ENCODE peak calls at places on chromosomes 3 and 15, in four cellular contexts. G, A, B and Q are unnamed samples.

GRCh38 chr3:152269423-152270144 is 855 bp downstream of the MBNL1 start:
- DNase-seq in B (no peak), A (peak), G (no peak), Q (peak)

GRCh38 chr3:133527306-133527705 is 46.2 kb upstream of the CDV3 start:
- DNase-seq in G (no peak), A (no peak), B (no peak), Q (no peak)

GRCh38 chr15:34055868-34056595 is 17.0 kb upstream of the AVEN start:
- DNase-seq in A (no peak), B (no peak), G (no peak), Q (no peak)

GRCh38 chr3:138921316-138922292 is 25.3 kb downstream of the FOXL2 start:
- DNase-seq in B (no peak), A (peak), G (no peak), Q (no peak)

GRCh38 chr3:127732303-127732702 is 59.6 kb downstream of the ABTB1 start:
- DNase-seq in G (peak), A (no peak), B (no peak), Q (no peak)

GRCh38 chr3:196531418-196531817 is 16.3 kb upstream of the SMCO1 start:
- DNase-seq in A (no peak), B (no peak), G (no peak), Q (no peak)

GRCh38 chr15:55513125-55513524 is 5.1 kb upstream of the DNAAF4 start:
- DNase-seq in B (no peak), A (no peak), G (no peak), Q (no peak)

GRCh38 chr3:195891431-195892104 is 16.8 kb downstream of the TNK2 start:
- DNase-seq in A (no peak), B (no peak), G (no peak), Q (no peak)

GRCh38 chr15:51398676-51399075 is 57.2 kb downstream of the GLDN start:
- DNase-seq in G (no peak), B (no peak), A (no peak), Q (no peak)

GRCh38 chr3:170081079-170081741 is 43.4 kb downstream of the GPR160 start:
- DNase-seq in G (no peak), B (no peak), A (no peak), Q (no peak)

GRCh38 chr3:195806211-195806915 is 5.4 kb downstream of the MUC4 start:
- DNase-seq in G (peak), B (no peak), A (no peak), Q (no peak)

GRCh38 chr3:17740703-17741102 is 1.7 kb downstream of the TBC1D5 start:
- DNase-seq in G (no peak), B (no peak), A (peak), Q (no peak)

GRCh38 chr3:58150800-58151199 is 60.0 kb downstream of the DNASE1L3 start:
- DNase-seq in B (no peak), G (no peak), A (no peak), Q (no peak)

GRCh38 chr3:27360113-27361078 is 8.8 kb downstream of the NEK10 start:
- DNase-seq in A (peak), B (no peak), G (no peak), Q (peak)

GRCh38 chr15:75791337-75791713 is 51.9 kb upstream of the UBE2Q2 start:
- DNase-seq in B (no peak), A (no peak), G (no peak), Q (no peak)

DNA sequence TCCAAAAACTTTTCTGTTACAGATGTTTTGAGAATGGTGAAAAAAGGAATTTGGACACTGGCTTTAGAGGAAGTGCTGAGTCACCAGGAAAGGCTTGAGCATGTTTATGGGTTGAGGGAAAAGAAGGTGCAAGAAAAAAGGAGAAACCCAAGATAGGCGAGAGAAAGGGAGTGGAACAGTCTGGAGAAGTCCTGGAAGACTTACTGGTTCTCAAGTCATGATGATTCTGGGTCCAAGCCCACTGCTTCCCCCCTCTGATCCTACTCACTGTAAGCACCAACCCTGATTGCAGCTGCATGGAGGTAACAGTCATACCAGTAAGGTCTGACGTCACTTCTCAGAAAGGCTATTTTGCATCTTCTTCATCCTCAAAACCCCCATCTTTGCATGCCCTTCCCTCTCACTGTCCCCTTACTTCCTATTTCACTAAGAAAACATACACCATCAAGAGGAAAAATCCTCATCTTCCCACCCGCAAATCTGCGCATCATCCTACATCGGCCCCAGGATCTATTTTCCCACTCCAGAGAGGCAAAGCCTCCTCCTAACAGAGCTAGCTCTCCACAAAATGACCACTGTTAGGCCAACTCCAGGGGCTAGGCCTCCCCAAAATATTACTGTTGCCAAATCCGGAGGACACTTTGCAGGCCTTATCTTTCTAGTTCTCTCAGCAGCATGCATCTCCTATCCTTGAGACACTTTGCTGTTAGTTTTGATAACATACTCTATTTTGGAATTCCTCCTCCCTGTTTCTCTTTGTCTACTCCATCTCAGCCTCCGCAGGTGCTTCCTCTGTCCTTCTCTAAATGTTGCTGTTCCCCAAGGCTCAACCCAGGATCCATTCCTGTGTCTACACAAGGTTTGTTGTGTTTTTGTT is 3.2 kb upstream of the ATP13A3 start:
- DNase-seq in B (no peak), A (no peak), G (no peak), Q (no peak)
- TF ChIP-seq SUZ12 in B (no peak), A (no peak), G (no peak), Q (no peak)

GRCh38 chr15:69782809-69783208 is 314.9 kb downstream of the TLE3 start:
- DNase-seq in A (peak), B (no peak), G (no peak), Q (no peak)
- TF ChIP-seq SUZ12 in A (no peak), B (no peak), G (no peak), Q (no peak)

DNA sequence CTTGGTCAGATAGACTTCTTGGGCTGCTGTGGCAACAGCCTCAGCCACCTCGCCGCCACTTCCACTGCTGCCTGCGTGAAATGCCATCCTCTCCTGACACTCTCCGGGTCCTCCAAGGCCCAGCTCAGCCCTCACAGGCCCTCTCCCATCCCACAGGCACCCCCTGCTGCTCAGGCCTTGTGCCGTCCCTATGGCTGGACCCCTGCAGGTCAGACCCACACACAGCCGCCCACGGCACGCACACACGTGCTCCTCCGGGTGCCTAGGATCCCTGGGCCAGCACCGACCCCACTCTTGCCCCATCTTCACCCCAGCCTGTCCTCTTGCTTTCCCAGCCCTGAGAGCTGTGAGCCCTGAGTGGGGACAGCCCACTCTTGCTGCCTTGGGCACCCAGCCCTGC is 19.7 kb downstream of the CFAP100 start:
- DNase-seq in G (no peak), A (no peak), B (no peak), Q (no peak)
- TF ChIP-seq SUZ12 in G (no peak), A (no peak), B (no peak), Q (no peak)

GRCh38 chr15:40322531-40323238 is 807 bp upstream of the INAFM2 start:
- DNase-seq in A (peak), B (no peak), G (no peak), Q (no peak)

GRCh38 chr15:40325700-40326099 is 2.2 kb downstream of the INAFM2 start:
- DNase-seq in A (no peak), G (no peak), B (no peak), Q (no peak)

GRCh38 chr15:40325188-40325587 is 1.7 kb downstream of the INAFM2 start:
- DNase-seq in B (no peak), A (no peak), G (no peak), Q (no peak)

GRCh38 chr15:40323239-40323952 is at the start of gene INAFM2:
- DNase-seq in G (peak), A (peak), B (peak), Q (peak)

DNA sequence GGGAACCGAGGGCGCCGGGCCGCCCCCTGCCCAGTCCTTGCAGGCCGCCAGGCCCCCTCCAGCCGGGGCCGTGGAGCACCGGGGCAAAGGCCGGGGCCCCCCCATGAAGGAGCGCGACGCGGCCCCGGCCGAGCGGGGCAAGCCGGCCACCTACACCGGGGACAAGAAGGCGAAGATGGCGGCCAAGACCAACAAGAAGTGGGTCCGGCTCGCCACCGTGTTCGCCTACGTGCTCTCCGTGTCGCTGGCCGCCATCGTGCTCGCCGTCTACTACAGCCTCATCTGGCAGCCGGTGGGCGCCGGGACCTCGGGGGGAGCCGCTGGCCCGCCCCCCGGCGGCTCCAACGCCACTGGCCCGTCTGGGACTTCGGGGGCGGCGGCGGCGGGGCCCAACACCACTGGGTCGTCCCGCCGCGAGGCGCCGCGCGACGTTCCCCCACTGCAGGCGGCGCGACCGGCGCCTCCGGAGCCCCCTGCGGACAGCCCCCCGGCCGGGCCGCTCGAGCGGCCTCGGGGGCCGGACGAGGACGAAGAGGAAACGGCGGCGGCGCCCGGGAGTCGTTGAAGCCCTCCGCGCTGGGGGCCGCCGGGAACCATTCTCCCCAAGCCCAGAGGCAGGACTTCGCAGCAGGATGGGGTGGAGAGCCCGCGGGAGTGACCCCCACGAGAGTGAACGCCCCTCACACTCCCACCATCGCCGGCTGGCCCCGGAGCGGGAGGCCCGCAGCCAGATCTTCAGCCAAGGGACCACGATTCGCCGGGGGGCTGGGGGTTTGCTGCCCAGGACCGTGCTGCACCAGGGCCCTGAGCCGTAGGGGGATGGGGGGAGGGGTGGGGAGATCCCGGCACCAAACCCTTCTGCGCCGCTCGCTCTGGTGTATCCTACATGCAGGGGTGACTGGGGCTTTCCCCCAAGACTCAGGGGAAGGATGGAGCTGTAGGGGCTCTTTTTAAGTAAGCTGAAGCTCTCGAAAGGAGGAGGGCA is 753 bp downstream of the INAFM2 start:
- DNase-seq in G (no peak), B (no peak), A (no peak), Q (no peak)
- TF ChIP-seq SUZ12 in G (no peak), B (no peak), A (no peak), Q (no peak)

DNA sequence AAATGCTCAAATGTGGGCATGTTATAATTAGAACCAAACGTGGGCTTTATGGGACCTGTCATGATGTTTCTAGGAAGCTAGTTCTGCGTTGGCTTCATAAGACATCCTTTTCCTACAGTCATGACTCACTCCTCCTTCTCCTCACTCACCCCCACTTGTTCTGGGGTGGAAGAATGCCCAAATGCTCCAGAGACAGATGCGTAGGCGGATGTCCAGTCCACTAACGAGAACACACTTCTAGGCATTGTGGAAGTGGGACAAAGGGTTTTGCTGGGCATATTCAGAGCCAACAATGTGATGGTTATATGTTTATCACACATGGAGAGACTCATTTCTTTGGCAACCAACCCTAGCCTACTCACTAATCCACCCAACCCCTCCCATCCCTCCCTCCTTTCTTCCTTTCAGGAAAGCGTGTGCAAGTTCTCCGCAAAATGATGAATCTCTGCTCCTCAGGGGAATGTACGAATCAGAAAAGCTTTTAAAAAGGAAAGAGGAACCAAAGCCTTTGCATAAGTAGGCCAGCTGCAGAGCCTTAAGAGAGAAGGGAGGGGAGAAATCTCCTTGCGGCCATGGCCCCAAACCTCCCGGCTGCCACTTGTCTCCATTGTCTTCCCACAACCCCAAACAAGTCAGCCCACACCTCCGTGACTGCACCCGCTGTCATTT is 123.0 kb upstream of the SPRED1 start:
- DNase-seq in B (peak), G (no peak), A (no peak), Q (no peak)
- TF ChIP-seq SUZ12 in B (no peak), G (no peak), A (no peak), Q (no peak)

DNA sequence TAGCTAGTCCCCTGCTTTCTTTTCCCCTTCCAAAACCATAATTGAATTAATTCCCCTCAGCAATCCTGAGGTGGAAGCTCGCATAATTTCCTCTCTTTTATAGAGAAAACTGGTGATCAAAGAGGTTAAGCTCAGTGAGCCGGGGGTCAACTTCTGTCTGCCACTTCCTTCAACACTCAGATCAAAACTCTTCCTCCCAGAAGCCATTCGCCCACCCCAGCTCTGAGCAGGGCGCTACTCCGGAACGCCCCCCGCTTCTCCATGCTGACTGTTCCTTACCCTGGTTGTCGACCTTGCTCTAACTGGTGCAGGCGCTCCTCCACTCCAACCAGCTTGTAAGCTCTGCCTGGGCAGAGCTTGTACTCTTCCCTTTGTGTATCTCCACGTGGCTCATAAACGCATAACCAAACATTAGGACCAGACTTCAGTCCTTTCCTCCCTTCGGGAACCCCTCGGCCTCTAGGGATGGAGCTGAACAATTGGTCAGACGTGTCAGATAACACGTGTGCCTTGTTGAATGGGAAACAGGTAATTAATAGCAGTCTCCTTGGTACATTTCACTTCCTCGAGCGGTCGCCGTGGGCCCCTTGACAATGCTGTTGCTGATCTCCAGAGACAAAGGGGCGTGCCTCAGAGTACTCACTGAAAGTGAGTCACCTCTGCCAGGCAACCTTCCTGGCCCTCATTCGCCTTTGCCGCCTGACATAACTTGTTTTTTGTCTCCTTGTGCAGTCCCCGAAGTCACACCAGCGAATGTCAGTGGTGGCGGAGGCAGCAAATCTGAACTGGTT is 71.8 kb downstream of the IL5RA start:
- DNase-seq in B (peak), A (no peak), G (no peak), Q (no peak)
- TF ChIP-seq SUZ12 in B (no peak), A (no peak), G (no peak), Q (no peak)